ENCODE peak calls at places on chromosomes 3 and 15, in five cellular contexts. W, H, O, C and Q are unnamed samples.

GRCh38 chr3:179615458-179616173 is 11.0 kb downstream of the NDUFB5 start:
- DNase-seq in C (no peak), O (no peak), H (no peak), W (no peak), Q (no peak)

GRCh38 chr15:49895337-49896223 is 223.5 kb downstream of the ATP8B4 start:
- DNase-seq in H (no peak), C (no peak), W (no peak), O (peak; percentile 48), Q (no peak)

GRCh38 chr3:197547618-197548017 is 8.2 kb downstream of the BDH1 start:
- DNase-seq in O (no peak), C (no peak), W (no peak), H (no peak), Q (no peak)

GRCh38 chr15:90648137-90649070 is 68.7 kb upstream of the BLM start:
- DNase-seq in W (peak; percentile 97), C (peak; percentile 80), O (peak; percentile 62), H (peak; percentile 65), Q (peak; percentile 75)

GRCh38 chr15:89002281-89002761 is 85.9 kb upstream of the ABHD2 start:
- DNase-seq in C (peak; percentile 68), O (no peak), H (peak; percentile 92), W (no peak), Q (no peak)

GRCh38 chr3:64207289-64208086 is 17.8 kb downstream of the PRICKLE2 start:
- DNase-seq in O (no peak), C (no peak), W (no peak), H (no peak), Q (no peak)

GRCh38 chr3:60584250-60584649 is 667.0 kb downstream of the FHIT start:
- DNase-seq in H (no peak), O (no peak), W (no peak), C (no peak), Q (no peak)

GRCh38 chr3:158273646-158274045 is 163.8 kb downstream of the RSRC1 start:
- DNase-seq in O (no peak), H (no peak), C (no peak), W (no peak), Q (no peak)

GRCh38 chr3:8599146-8599545 is 45.5 kb downstream of the SSUH2 start:
- DNase-seq in O (no peak), W (no peak), C (no peak), H (no peak), Q (no peak)

GRCh38 chr15:31487811-31488436 is 161.3 kb downstream of the KLF13 start:
- DNase-seq in H (peak; percentile 56), O (no peak), C (no peak), W (peak; percentile 23), Q (no peak)

GRCh38 chr3:157160652-157161480 is 919 bp upstream of the CCNL1 start:
- DNase-seq in O (no peak), C (peak; percentile 92), H (peak; percentile 77), W (no peak), Q (no peak)

GRCh38 chr15:51878446-51879386 is 49.3 kb downstream of the TMOD3 start:
- DNase-seq in H (no peak), C (no peak), W (no peak), O (no peak), Q (peak; percentile 55)

GRCh38 chr3:107402214-107402613 is 25.0 kb downstream of the CCDC54 start:
- DNase-seq in O (no peak), C (no peak), W (no peak), H (no peak), Q (no peak)

GRCh38 chr15:77851696-77852095 is 219.0 kb upstream of the LINGO1 start:
- DNase-seq in H (no peak), C (peak; percentile 39), W (no peak), O (no peak), Q (no peak)

GRCh38 chr3:50226888-50227389 is 9.1 kb upstream of the GNAI2 start:
- DNase-seq in H (peak; percentile 48), C (no peak), W (peak; percentile 61), O (no peak), Q (peak; percentile 50)

GRCh38 chr3:77078279-77078678 is 38.4 kb downstream of the ROBO2 start:
- DNase-seq in O (no peak), C (no peak), H (no peak), W (no peak), Q (no peak)

GRCh38 chr3:77084511-77084910 is 44.6 kb downstream of the ROBO2 start:
- DNase-seq in O (no peak), H (no peak), W (no peak), C (no peak), Q (no peak)

GRCh38 chr3:77081240-77081661 is 41.4 kb downstream of the ROBO2 start:
- DNase-seq in H (no peak), O (no peak), C (no peak), W (no peak), Q (no peak)

GRCh38 chr3:77079988-77080585 is 40.2 kb downstream of the ROBO2 start:
- DNase-seq in W (no peak), H (no peak), O (peak; percentile 23), C (no peak), Q (no peak)
- H3K4me3 ChIP-seq in W (no peak overlapping the region), H (no peak overlapping the region), O (no peak overlapping the region), C (no peak overlapping the region), Q (no peak overlapping the region)

DNA sequence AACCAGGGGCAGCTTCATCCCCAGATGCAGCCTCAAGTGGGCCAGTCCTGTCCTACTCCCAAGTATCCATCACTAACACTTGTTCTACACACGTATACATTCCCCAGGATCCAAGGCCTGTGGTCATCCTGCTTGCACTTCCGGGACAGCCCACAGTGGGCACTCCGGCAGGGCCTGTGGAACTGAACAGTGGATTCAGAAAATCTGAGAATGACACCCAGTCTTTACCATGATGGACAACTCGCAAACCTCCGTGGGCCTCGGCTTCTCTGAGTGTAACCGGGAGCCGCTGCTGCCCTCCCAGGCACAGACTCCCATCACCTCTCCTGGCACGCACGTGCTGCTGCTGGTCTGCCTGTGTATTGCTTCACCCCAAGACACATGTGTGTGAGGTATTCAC is 59.6 kb downstream of the ATP10A start:
- DNase-seq in H (no peak), C (no peak), O (no peak), W (no peak), Q (no peak)
- H3K27ac ChIP-seq in H (no peak overlapping the region), C (no peak overlapping the region), O (no peak overlapping the region), W (no peak overlapping the region), Q (no peak overlapping the region)

DNA sequence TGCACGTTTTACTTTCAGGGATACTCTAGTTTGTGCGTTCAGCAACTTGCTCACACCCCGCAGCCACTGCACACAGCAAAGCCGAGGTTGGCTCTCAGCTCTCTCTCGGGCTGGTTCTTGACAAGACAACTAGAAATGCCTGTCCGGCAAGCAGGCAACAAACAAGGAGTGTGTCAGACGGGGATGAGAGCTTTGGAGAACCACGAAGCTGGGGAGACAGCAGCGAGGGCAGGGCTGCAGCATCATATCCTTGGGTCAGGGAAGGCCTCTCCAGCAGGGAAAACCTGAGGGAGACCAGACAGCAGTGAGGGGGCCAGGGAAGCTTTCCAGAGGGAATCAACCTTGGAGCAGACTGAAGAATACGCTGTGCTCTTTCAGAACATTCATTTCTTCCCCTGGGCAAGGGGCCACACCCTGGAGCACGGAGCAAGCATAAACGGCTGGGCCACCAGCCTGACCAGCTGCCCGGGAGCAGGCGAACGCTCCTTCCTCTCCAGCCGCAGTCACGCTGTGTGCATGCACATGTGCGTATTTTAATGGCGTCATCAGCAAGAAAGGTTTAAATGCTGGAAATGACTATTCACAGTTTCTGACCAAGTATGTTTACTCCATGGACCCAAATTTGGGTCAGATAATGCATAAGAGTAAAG is 58.7 kb downstream of the CHSY1 start:
- DNase-seq in O (no peak), W (no peak), C (no peak), H (no peak), Q (no peak)
- H3K4me3 ChIP-seq in O (no peak overlapping the region), W (no peak overlapping the region), C (peak overlapping the region; percentile 20), H (no peak overlapping the region), Q (no peak overlapping the region)

DNA sequence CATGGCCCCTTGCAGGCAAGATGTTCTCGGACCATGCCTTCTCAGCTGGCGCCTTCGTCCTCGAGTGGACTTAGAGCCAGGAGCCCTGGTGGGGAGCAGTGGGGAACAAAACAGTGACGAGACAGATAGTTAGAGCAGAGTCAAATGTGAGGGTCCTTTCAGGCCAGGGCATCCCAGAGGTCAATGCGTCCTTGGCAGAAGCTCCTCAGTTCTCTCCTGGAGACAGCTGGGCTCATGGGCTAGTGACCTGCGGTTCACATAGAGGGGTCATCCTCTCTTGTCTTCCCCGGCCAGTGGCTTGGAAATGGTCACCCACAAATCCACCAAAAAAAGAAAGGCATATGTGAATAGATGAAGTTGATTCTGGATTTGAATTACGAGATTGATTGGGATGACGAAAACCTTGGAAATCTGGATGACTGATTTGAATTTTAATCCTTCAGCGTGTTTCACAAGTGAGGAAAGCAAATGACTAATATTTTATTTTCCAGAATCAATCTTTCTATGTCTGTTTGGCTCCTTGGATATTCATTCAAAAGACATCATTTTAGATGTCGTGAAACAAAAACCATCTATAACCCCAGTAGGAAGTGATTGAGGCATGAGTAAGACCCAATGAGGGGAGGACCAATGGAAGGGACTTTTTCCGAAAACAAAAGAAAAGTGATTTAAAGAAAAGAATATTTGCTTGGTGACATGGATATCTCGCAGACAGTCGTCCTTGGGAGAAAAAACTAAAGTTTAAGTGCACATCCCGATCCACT is 84.5 kb downstream of the ASB7 start:
- DNase-seq in O (no peak), C (no peak), H (no peak), W (no peak), Q (no peak)
- H3K27ac ChIP-seq in O (no peak overlapping the region), C (no peak overlapping the region), H (no peak overlapping the region), W (no peak overlapping the region), Q (no peak overlapping the region)

GRCh38 chr15:85579957-85580694 is 199.7 kb downstream of the AKAP13 start:
- DNase-seq in W (no peak), H (no peak), C (no peak), O (no peak), Q (no peak)

GRCh38 chr15:85580914-85581313 is 200.5 kb downstream of the AKAP13 start:
- DNase-seq in H (no peak), W (peak; percentile 87), C (peak; percentile 72), O (no peak), Q (peak; percentile 26)

GRCh38 chr15:85582719-85583089 is 202.3 kb downstream of the AKAP13 start:
- DNase-seq in C (no peak), O (no peak), H (no peak), W (peak; percentile 90), Q (peak; percentile 76)

GRCh38 chr15:85582076-85582718 is 201.8 kb downstream of the AKAP13 start:
- DNase-seq in O (no peak), C (no peak), H (no peak), W (peak; percentile 68), Q (peak; percentile 45)

DNA sequence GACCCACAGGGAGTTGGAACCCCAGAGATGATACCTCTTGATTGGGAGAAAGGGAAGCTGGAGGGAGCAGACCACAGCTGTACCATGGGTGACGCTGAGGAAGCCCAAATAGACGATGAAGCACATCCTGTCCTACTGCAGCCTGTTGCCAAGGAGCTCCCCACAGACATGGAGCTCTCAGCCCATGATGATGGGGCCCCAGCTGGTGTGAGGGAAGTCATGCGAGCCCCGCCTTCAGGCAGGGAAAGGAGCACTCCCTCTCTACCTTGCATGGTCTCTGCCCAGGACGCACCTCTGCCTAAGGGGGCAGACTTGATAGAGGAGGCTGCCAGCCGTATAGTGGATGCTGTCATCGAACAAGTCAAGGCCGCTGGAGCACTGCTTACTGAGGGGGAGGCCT is 201.1 kb downstream of the AKAP13 start:
- DNase-seq in C (peak; percentile 71), W (peak; percentile 74), H (no peak), O (no peak), Q (peak; percentile 55)
- H3K4me3 ChIP-seq in C (peak overlapping the region; percentile 57), W (peak overlapping the region; percentile 95), H (no peak overlapping the region), O (no peak overlapping the region), Q (no peak overlapping the region)

DNA sequence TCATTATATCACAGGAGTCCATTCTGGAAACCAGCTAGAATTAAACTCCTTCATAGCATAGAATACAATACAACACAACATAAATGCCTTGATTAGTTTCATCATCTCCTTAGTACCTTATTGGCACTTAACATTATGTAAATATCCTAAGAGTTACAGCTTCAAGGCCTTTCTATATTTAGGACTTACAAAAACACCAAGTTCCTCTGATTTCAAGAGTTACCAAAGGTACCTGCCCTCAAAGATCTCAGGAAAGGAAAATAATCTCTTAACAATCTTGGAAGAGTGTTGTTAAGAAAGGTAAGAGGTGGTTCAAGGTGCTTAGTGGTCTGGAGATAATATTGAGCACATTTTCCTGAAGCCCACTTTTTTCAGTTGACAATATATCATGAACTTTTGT is 477.7 kb downstream of the IGSF11 start:
- DNase-seq in W (no peak), C (no peak), H (no peak), O (no peak), Q (no peak)
- H3K27ac ChIP-seq in W (no peak overlapping the region), C (no peak overlapping the region), H (no peak overlapping the region), O (no peak overlapping the region), Q (no peak overlapping the region)